ENCODE peak calls at places on chromosomes 13 and 19, in seven cellular contexts. One of them, this sample, is unnamed.

GRCh38 chr19:39997595-39998216 is 846 bp downstream of the ZNF546 start:
- DNase-seq in hepatic stellate cell: no peak
- DNase-seq in hippocampal formation: no peak
- DNase-seq in DMS153: no peak
- DNase-seq in small intestine: no peak
- DNase-seq in choroid plexus epithelial cell: peak
- DNase-seq in activated CD4-positive, alpha-beta T cell treated with anti-CD3 and anti-CD28 coated beads for 24 hours: no peak
- DNase-seq in this sample: no peak

GRCh38 chr13:60134376-60134775 is 29.4 kb downstream of the DIAPH3 start:
- DNase-seq in hippocampal formation: no peak
- DNase-seq in small intestine: no peak
- DNase-seq in activated CD4-positive, alpha-beta T cell treated with anti-CD3 and anti-CD28 coated beads for 24 hours: no peak
- DNase-seq in choroid plexus epithelial cell: peak
- DNase-seq in DMS153: no peak
- DNase-seq in hepatic stellate cell: no peak
- DNase-seq in this sample: no peak

GRCh38 chr13:28120317-28120716 is 18.0 kb upstream of the PAN3 start:
- DNase-seq in hippocampal formation: no peak
- DNase-seq in DMS153: no peak
- DNase-seq in small intestine: no peak
- DNase-seq in hepatic stellate cell: no peak
- DNase-seq in choroid plexus epithelial cell: no peak
- DNase-seq in activated CD4-positive, alpha-beta T cell treated with anti-CD3 and anti-CD28 coated beads for 24 hours: no peak
- DNase-seq in this sample: no peak

GRCh38 chr19:35290381-35291135 is 1.4 kb upstream of the MAG start:
- DNase-seq in small intestine: no peak
- DNase-seq in activated CD4-positive, alpha-beta T cell treated with anti-CD3 and anti-CD28 coated beads for 24 hours: no peak
- DNase-seq in DMS153: no peak
- DNase-seq in hippocampal formation: peak
- DNase-seq in choroid plexus epithelial cell: no peak
- DNase-seq in hepatic stellate cell: no peak
- DNase-seq in this sample: no peak

GRCh38 chr13:41613984-41614581 is 156.7 kb downstream of the RGCC start:
- DNase-seq in DMS153: no peak
- DNase-seq in hippocampal formation: no peak
- DNase-seq in small intestine: no peak
- DNase-seq in choroid plexus epithelial cell: peak
- DNase-seq in activated CD4-positive, alpha-beta T cell treated with anti-CD3 and anti-CD28 coated beads for 24 hours: no peak
- DNase-seq in hepatic stellate cell: peak
- DNase-seq in this sample: no peak

GRCh38 chr19:1081301-1082164 is 13.6 kb downstream of the POLR2E start:
- DNase-seq in hepatic stellate cell: no peak
- DNase-seq in hippocampal formation: no peak
- DNase-seq in small intestine: peak
- DNase-seq in DMS153: no peak
- DNase-seq in choroid plexus epithelial cell: no peak
- DNase-seq in activated CD4-positive, alpha-beta T cell treated with anti-CD3 and anti-CD28 coated beads for 24 hours: no peak
- DNase-seq in this sample: no peak

GRCh38 chr19:33434886-33435705 is 61.6 kb downstream of the CEBPG start:
- DNase-seq in hippocampal formation: no peak
- DNase-seq in activated CD4-positive, alpha-beta T cell treated with anti-CD3 and anti-CD28 coated beads for 24 hours: no peak
- DNase-seq in choroid plexus epithelial cell: peak
- DNase-seq in small intestine: no peak
- DNase-seq in hepatic stellate cell: peak
- DNase-seq in DMS153: no peak
- DNase-seq in this sample: peak

GRCh38 chr13:104314926-104315535 is 1248.8 kb upstream of the SLC10A2 start:
- DNase-seq in small intestine: no peak
- DNase-seq in hippocampal formation: no peak
- DNase-seq in activated CD4-positive, alpha-beta T cell treated with anti-CD3 and anti-CD28 coated beads for 24 hours: no peak
- DNase-seq in choroid plexus epithelial cell: peak
- DNase-seq in hepatic stellate cell: no peak
- DNase-seq in DMS153: no peak
- DNase-seq in this sample: no peak

GRCh38 chr13:44906230-44906629 is 83.0 kb downstream of the NUFIP1 start:
- DNase-seq in hippocampal formation: no peak
- DNase-seq in small intestine: no peak
- DNase-seq in activated CD4-positive, alpha-beta T cell treated with anti-CD3 and anti-CD28 coated beads for 24 hours: no peak
- DNase-seq in hepatic stellate cell: no peak
- DNase-seq in choroid plexus epithelial cell: no peak
- DNase-seq in DMS153: no peak
- DNase-seq in this sample: no peak

GRCh38 chr13:31611214-31611613 is 128.1 kb upstream of the RXFP2 start:
- DNase-seq in small intestine: no peak
- DNase-seq in choroid plexus epithelial cell: no peak
- DNase-seq in activated CD4-positive, alpha-beta T cell treated with anti-CD3 and anti-CD28 coated beads for 24 hours: no peak
- DNase-seq in hippocampal formation: no peak
- DNase-seq in hepatic stellate cell: no peak
- DNase-seq in DMS153: no peak
- DNase-seq in this sample: no peak

GRCh38 chr13:39350461-39350881 is 252.5 kb downstream of the LHFPL6 start:
- DNase-seq in small intestine: peak
- DNase-seq in choroid plexus epithelial cell: peak
- DNase-seq in DMS153: no peak
- DNase-seq in hepatic stellate cell: no peak
- DNase-seq in activated CD4-positive, alpha-beta T cell treated with anti-CD3 and anti-CD28 coated beads for 24 hours: no peak
- DNase-seq in hippocampal formation: no peak
- DNase-seq in this sample: no peak

GRCh38 chr13:91347996-91348905 is 764 bp downstream of the MIR17HG start:
- DNase-seq in small intestine: peak
- DNase-seq in choroid plexus epithelial cell: peak
- DNase-seq in activated CD4-positive, alpha-beta T cell treated with anti-CD3 and anti-CD28 coated beads for 24 hours: peak
- DNase-seq in hepatic stellate cell: peak
- DNase-seq in hippocampal formation: peak
- DNase-seq in DMS153: no peak
- DNase-seq in this sample: no peak

GRCh38 chr13:80047406-80047805 is 293.5 kb downstream of the SPRY2 start:
- DNase-seq in DMS153: no peak
- DNase-seq in hepatic stellate cell: no peak
- DNase-seq in activated CD4-positive, alpha-beta T cell treated with anti-CD3 and anti-CD28 coated beads for 24 hours: no peak
- DNase-seq in choroid plexus epithelial cell: peak
- DNase-seq in small intestine: no peak
- DNase-seq in hippocampal formation: no peak
- DNase-seq in this sample: no peak

GRCh38 chr19:801030-801860 is 4.0 kb downstream of the PTBP1 start:
- DNase-seq in DMS153: no peak
- DNase-seq in hippocampal formation: no peak
- DNase-seq in small intestine: peak
- DNase-seq in choroid plexus epithelial cell: no peak
- DNase-seq in activated CD4-positive, alpha-beta T cell treated with anti-CD3 and anti-CD28 coated beads for 24 hours: no peak
- DNase-seq in hepatic stellate cell: no peak
- DNase-seq in this sample: no peak

GRCh38 chr13:33797622-33798021 is 20.3 kb upstream of the RFC3 start:
- DNase-seq in activated CD4-positive, alpha-beta T cell treated with anti-CD3 and anti-CD28 coated beads for 24 hours: no peak
- DNase-seq in small intestine: no peak
- DNase-seq in hippocampal formation: no peak
- DNase-seq in choroid plexus epithelial cell: peak
- DNase-seq in hepatic stellate cell: no peak
- DNase-seq in DMS153: no peak
- DNase-seq in this sample: no peak

GRCh38 chr13:45943965-45944364 is 92.4 kb upstream of the SIAH3 start:
- DNase-seq in choroid plexus epithelial cell: peak
- DNase-seq in DMS153: no peak
- DNase-seq in activated CD4-positive, alpha-beta T cell treated with anti-CD3 and anti-CD28 coated beads for 24 hours: no peak
- DNase-seq in hippocampal formation: no peak
- DNase-seq in small intestine: no peak
- DNase-seq in hepatic stellate cell: no peak
- DNase-seq in this sample: no peak

GRCh38 chr19:7829162-7829520 is 877 bp upstream of the EVI5L start:
- DNase-seq in DMS153: no peak
- DNase-seq in hippocampal formation: no peak
- DNase-seq in hepatic stellate cell: no peak
- DNase-seq in small intestine: no peak
- DNase-seq in choroid plexus epithelial cell: no peak
- DNase-seq in activated CD4-positive, alpha-beta T cell treated with anti-CD3 and anti-CD28 coated beads for 24 hours: no peak
- DNase-seq in this sample: no peak

GRCh38 chr13:48006396-48006795 is 5.3 kb upstream of the SUCLA2 start:
- DNase-seq in hepatic stellate cell: no peak
- DNase-seq in choroid plexus epithelial cell: no peak
- DNase-seq in small intestine: no peak
- DNase-seq in activated CD4-positive, alpha-beta T cell treated with anti-CD3 and anti-CD28 coated beads for 24 hours: no peak
- DNase-seq in hippocampal formation: no peak
- DNase-seq in DMS153: no peak
- DNase-seq in this sample: no peak

GRCh38 chr19:46660008-46660517 is 919 bp downstream of the DACT3 start:
- DNase-seq in choroid plexus epithelial cell: no peak
- DNase-seq in small intestine: no peak
- DNase-seq in activated CD4-positive, alpha-beta T cell treated with anti-CD3 and anti-CD28 coated beads for 24 hours: no peak
- DNase-seq in hepatic stellate cell: peak
- DNase-seq in hippocampal formation: peak
- DNase-seq in DMS153: no peak
- DNase-seq in this sample: no peak

This sample was measured in HTR-8/SVneo.